ENCODE peak calls at places on chromosomes 5 and 9, in five cellular contexts. M is SK-N-SH; J is tibial nerve; L is CD4-positive, alpha-beta T cell; O is osteoblast. P is an unnamed sample. For H3K9me3, the result is how much of the 10 kb centered on the place peaks cover.

GRCh38 chr5:59798862-59799667 is 94.5 kb downstream of the PDE4D start:
- DNase-seq in J (no peak), L (no peak), M (no peak), O (no peak), P (no peak)

GRCh38 chr5:35488055-35488454 is 129.6 kb upstream of the SPEF2 start:
- DNase-seq in J (no peak), O (no peak), L (no peak), M (no peak), P (no peak)

GRCh38 chr5:169960659-169961058 is 19.6 kb downstream of the INSYN2B start:
- DNase-seq in O (no peak), J (no peak), M (no peak), L (no peak), P (no peak)

GRCh38 chr9:109986423-109987055 is 206.5 kb downstream of the PALM2AKAP2 start:
- DNase-seq in M (no peak), J (no peak), L (no peak), O (peak), P (no peak)

GRCh38 chr5:31280210-31280609 is 86.7 kb downstream of the CDH6 start:
- DNase-seq in O (peak), J (no peak), M (no peak), L (no peak), P (no peak)

GRCh38 chr5:109739741-109740140 is 50.0 kb downstream of the MAN2A1 start:
- DNase-seq in J (no peak), O (no peak), M (no peak), L (no peak), P (no peak)

GRCh38 chr9:129383005-129383414 is 204.9 kb upstream of the IER5L start:
- DNase-seq in M (peak), L (no peak), J (no peak), O (peak), P (peak)

GRCh38 chr5:40689442-40689841 is 9.7 kb downstream of the PTGER4 start:
- DNase-seq in L (peak), O (peak), J (no peak), M (no peak), P (peak)

DNA sequence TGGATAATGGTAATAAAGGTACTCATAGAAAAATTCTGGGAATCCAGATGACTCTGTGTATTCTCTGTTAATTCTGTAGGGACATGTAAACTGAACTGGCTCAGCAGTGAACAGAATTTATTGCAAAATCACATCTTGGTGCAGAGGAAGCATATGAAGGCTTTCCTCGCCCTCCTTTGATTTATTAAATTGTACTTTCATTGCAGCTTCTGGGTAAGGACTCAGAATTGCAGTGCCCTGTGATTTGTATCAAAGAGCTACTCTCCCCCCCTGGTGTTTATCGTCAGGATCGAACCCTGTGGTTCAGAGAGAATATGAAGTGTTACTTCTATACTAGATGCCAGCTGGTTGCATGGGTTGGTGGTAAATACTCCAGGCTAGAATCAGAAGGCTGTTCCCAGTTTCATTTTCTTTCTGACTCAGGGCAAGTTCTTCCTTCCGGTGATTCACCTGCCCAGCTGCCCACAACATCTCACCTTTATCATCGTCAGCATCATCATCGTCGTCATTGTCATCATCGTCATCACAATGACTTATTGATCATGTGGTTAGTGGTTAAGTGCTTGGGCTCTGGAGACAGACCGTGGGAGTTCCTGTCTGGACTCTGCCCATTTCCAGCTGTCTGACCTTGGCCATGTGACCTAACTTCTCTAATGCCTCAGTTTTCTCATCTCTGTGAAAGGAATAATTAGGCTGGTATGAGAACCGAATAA is 238.8 kb downstream of the ARHGAP26 start:
- DNase-seq in L (peak), J (no peak), O (peak), M (no peak), P (no peak)
- TF ChIP-seq CTCF in L (no peak), J (no peak), O (peak), M (no peak), P (no peak)

GRCh38 chr5:65951330-65951729 is 25.0 kb downstream of the ERBIN start:
- DNase-seq in O (no peak), L (no peak), J (no peak), M (no peak), P (no peak)

GRCh38 chr5:65948115-65948772 is 21.9 kb downstream of the ERBIN start:
- DNase-seq in J (no peak), O (no peak), L (no peak), M (no peak), P (no peak)

GRCh38 chr5:65955746-65956145 is 29.4 kb downstream of the ERBIN start:
- DNase-seq in O (no peak), J (no peak), M (no peak), L (no peak), P (no peak)

GRCh38 chr5:65952259-65952658 is 25.9 kb downstream of the ERBIN start:
- DNase-seq in L (no peak), M (no peak), J (no peak), O (no peak), P (no peak)

DNA sequence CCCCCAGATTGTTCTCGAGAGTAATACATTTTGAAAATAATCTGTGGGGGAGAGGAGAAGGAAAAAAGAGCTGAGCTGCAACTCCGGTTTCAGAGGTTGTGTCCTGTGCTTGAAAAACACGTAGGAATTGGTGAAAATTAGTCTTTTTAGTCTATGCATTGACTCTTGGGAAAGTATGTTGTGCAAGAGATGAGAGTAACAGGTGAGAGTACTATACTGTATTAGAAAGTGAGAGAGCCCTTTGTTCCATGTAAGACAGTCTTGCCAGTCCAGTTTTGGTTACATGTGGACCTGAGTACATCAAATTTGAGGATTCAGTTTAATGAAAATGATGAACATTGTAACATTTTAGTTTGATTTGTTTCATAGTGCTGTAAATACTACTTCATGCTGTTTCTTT is 27.8 kb downstream of the ERBIN start:
- DNase-seq in M (no peak), J (no peak), O (no peak), L (no peak), P (no peak)
- H3K9me3 ChIP-seq in M (under half), J (under half), O (under half), L (under half), P (under half)

GRCh38 chr9:115694014-115694413 is 459.6 kb upstream of the PAPPA start:
- DNase-seq in O (no peak), M (no peak), L (no peak), J (no peak), P (no peak)
- TF ChIP-seq CTCF in O (peak), M (peak), L (no peak), J (peak), P (no peak)

GRCh38 chr9:111548623-111549022 is 23.6 kb downstream of the ZNF483 start:
- DNase-seq in O (no peak), J (no peak), M (no peak), L (no peak), P (no peak)

DNA sequence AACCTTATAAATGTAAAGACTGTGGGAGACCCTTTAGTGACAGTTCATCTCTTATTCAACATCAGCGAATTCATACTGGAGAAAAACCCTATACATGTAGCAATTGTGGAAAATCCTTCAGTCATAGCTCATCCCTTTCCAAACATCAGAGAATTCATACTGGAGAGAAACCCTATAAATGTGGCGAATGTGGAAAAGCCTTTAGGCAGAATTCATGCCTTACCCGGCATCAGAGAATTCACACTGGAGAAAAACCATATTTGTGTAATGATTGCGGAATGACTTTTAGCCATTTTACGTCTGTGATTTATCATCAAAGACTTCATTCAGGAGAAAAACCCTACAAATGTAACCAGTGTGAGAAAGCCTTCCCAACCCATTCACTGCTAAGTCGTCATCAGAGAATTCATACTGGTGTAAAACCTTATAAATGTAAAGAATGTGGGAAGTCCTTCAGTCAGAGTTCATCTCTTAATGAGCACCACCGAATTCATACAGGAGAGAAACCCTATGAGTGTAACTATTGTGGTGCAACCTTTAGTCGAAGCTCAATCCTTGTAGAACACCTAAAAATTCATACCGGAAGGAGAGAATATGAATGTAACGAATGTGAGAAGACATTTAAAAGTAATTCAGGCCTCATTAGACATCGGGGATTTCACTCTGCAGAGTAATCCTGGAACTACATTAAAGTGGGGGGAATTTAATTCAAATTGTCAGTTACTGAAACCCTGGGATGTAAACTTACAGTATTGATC is 17.7 kb downstream of the ZNF483 start:
- DNase-seq in J (no peak), L (no peak), O (no peak), M (no peak), P (no peak)
- H3K9me3 ChIP-seq in J (under half), L (half or more), O (under half), M (under half), P (half or more)

GRCh38 chr5:42943931-42944631 is 96.0 kb downstream of the ANXA2R start:
- DNase-seq in J (no peak), O (peak), M (no peak), L (no peak), P (peak)
- TF ChIP-seq CTCF in J (no peak), O (no peak), M (no peak), L (no peak), P (no peak)

GRCh38 chr5:13567819-13568218 is 376.7 kb downstream of the DNAH5 start:
- DNase-seq in J (no peak), L (no peak), O (peak), M (no peak), P (no peak)

GRCh38 chr5:13574634-13575033 is 369.9 kb downstream of the DNAH5 start:
- DNase-seq in J (no peak), M (no peak), O (no peak), L (no peak), P (no peak)

GRCh38 chr5:13566903-13567339 is 377.6 kb downstream of the DNAH5 start:
- DNase-seq in O (no peak), M (no peak), J (no peak), L (no peak), P (no peak)

GRCh38 chr5:13569088-13569715 is 375.3 kb downstream of the DNAH5 start:
- DNase-seq in L (no peak), O (no peak), J (no peak), M (no peak), P (no peak)

DNA sequence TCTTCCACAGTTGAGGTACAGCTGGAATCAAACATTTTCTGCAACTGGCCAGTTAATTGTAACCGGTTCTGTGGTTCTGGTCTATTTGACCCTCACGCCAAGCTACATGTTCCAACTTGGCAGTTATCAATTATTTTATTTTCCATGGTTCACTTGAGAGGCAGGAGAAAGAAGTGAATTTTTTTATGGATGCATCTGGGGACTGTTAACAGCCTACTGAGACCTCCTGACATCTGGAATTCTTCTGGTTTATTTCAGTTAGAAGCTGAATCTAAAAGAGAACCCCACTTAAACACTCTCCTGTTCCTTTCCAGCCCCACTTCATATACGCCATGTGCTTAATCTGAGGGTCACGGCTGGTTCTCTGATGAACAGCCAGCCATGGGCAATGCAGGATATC is 372.3 kb downstream of the DNAH5 start:
- DNase-seq in M (no peak), L (no peak), J (no peak), O (no peak), P (no peak)
- H3K9me3 ChIP-seq in M (under half), L (under half), J (under half), O (under half), P (under half)

GRCh38 chr5:122517091-122517490 is 205.1 kb downstream of the SNCAIP start:
- DNase-seq in L (no peak), O (no peak), J (no peak), M (no peak), P (no peak)

GRCh38 chr5:122516432-122516743 is 204.4 kb downstream of the SNCAIP start:
- DNase-seq in M (no peak), L (no peak), J (no peak), O (no peak), P (no peak)

DNA sequence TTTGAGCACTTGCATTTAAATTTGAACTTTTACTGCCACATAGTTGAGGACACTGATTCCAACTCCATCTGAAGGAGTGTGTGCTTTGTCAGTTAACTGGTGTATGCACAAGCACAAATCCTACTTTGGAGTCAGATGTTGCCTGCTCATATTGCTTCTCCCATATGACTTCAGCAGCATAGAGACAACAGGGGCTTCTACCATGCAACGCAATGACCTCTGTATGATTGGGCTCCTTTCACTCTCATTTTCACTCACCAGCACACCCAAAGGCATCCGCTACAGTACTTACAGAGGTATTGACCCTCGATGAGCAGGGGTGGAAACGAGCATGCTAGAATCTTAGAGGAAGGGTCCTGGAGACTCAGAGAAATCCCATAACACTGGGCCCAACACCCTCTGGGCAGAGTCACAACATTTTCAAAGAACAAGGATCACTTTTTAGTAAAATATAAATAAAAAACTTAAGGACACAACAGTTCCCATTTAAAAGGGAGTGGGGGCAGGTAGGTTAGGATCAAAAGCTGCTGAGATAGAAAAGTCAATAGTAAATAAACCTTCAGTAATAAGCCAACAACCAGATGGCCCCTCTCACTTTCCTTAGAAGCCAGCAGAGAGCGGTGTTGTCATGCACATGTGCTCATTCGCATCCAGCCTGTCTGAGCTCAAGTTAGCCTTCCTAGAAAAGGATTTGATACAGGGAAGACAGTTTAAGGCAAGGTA is 203.8 kb downstream of the SNCAIP start:
- DNase-seq in M (peak), J (no peak), L (no peak), O (peak), P (no peak)
- TF ChIP-seq CTCF in M (peak), J (peak), L (no peak), O (peak), P (peak)

P was measured in heart right ventricle.